ENCODE peak calls at places on chromosomes 7 and 10, in four cellular contexts. Y is GM06990; S is HFF-Myc; V is activated CD8-positive, alpha-beta T cell treated with anti-CD3 and anti-CD28 coated beads for 36 hours. N is an unnamed sample.

GRCh38 chr7:66281678-66282593 is 76.8 kb downstream of the TPST1 start:
- DNase-seq in V (no peak), S (peak), Y (no peak), N (no peak)

GRCh38 chr7:142445019-142445686 is 187.3 kb upstream of the PRSS58 start:
- DNase-seq in V (peak), Y (no peak), S (no peak), N (no peak)

GRCh38 chr10:6204063-6204340 is 1.3 kb downstream of the PFKFB3 start:
- DNase-seq in V (peak), Y (peak), S (no peak), N (no peak)

GRCh38 chr7:108146070-108146842 is 16.1 kb upstream of the LAMB4 start:
- DNase-seq in S (peak), Y (peak), V (peak), N (peak)

GRCh38 chr7:25891591-25891990 is 260.4 kb upstream of the NFE2L3 start:
- DNase-seq in Y (no peak), V (no peak), S (no peak), N (no peak)

GRCh38 chr10:56135806-56136205 is 225.3 kb downstream of the ZWINT start:
- DNase-seq in Y (no peak), V (no peak), S (no peak), N (no peak)

GRCh38 chr10:22345301-22346086 is at the start of gene SPAG6:
- DNase-seq in S (no peak), Y (no peak), V (peak), N (peak)

GRCh38 chr10:76456190-76456589 is 1024.8 kb downstream of the LRMDA start:
- DNase-seq in Y (no peak), S (no peak), V (no peak), N (no peak)

GRCh38 chr10:113020838-113021237 is 70.8 kb downstream of the TCF7L2 start:
- DNase-seq in S (no peak), Y (no peak), V (no peak), N (no peak)

GRCh38 chr7:74498996-74499834 is 45.5 kb downstream of the GTF2IRD1 start:
- DNase-seq in S (no peak), V (no peak), Y (no peak), N (no peak)

GRCh38 chr10:119413738-119414611 is 128.5 kb downstream of the RGS10 start:
- DNase-seq in S (no peak), V (no peak), Y (no peak), N (no peak)

GRCh38 chr7:64951250-64951848 is 39.5 kb downstream of the ZNF117 start:
- DNase-seq in V (no peak), S (peak), Y (no peak), N (peak)

GRCh38 chr10:126252884-126253612 is 135.2 kb downstream of the ADAM12 start:
- DNase-seq in Y (no peak), V (no peak), S (peak), N (no peak)

GRCh38 chr10:6023661-6024333 is 38.4 kb downstream of the IL2RA start:
- DNase-seq in Y (no peak), V (no peak), S (no peak), N (no peak)

GRCh38 chr10:61883376-61883997 is 18.0 kb upstream of the ARID5B start:
- DNase-seq in V (no peak), Y (no peak), S (no peak), N (no peak)

GRCh38 chr10:61878411-61879051 is 23.0 kb upstream of the ARID5B start:
- DNase-seq in S (no peak), Y (no peak), V (no peak), N (no peak)

GRCh38 chr10:61877882-61878281 is 23.6 kb upstream of the ARID5B start:
- DNase-seq in S (no peak), V (no peak), Y (no peak), N (no peak)

GRCh38 chr10:61887772-61888171 is 13.7 kb upstream of the ARID5B start:
- DNase-seq in V (no peak), Y (no peak), S (no peak), N (no peak)

DNA sequence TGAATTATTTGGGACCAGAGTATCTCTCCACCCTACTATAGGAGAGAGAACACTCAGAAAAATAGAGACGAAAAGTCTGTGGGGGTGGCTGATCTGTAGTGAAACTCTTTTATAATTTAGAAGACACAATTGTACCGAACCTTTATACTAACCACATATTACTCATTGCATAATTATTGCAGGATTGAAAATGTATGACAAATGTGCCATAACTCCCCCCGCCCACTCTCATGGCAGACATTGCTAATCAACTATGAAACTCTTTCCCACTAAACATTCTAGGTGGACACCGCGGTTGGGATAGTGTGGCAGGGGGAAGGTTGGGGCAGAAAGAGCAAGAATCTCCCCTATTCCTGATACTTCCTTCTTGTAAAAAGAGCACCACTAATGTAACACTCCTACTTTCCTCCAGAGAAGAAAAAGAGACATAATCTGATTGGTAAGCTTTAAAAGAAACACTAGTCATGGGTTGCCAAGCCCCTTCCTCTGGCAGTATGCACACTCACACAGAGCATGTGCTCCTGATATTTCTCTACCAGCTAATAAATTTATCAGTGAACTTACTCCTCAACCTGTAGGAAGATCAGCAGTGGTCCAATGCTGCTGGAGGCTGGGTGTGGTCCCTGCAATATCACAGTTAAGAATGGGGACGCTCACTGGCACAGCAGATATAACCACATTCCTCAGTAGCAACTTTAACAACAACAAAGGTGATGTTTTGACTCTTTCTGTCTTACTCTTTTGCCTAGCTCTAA is 18.7 kb upstream of the ARID5B start:
- DNase-seq in Y (no peak), S (no peak), V (peak), N (no peak)
- TF ChIP-seq CTCF in Y (no peak), S (no peak), V (no peak), N (no peak)

GRCh38 chr7:124762611-124763143 is 2.9 kb downstream of the GPR37 start:
- DNase-seq in Y (no peak), S (no peak), V (no peak), N (no peak)

GRCh38 chr7:124764071-124764846 is 1.3 kb downstream of the GPR37 start:
- DNase-seq in Y (no peak), S (no peak), V (no peak), N (peak)

GRCh38 chr7:124768525-124768924 is 2.9 kb upstream of the GPR37 start:
- DNase-seq in V (no peak), Y (no peak), S (no peak), N (no peak)

GRCh38 chr7:124764847-124765400 is 668 bp downstream of the GPR37 start:
- DNase-seq in Y (peak), S (no peak), V (peak), N (peak)

DNA sequence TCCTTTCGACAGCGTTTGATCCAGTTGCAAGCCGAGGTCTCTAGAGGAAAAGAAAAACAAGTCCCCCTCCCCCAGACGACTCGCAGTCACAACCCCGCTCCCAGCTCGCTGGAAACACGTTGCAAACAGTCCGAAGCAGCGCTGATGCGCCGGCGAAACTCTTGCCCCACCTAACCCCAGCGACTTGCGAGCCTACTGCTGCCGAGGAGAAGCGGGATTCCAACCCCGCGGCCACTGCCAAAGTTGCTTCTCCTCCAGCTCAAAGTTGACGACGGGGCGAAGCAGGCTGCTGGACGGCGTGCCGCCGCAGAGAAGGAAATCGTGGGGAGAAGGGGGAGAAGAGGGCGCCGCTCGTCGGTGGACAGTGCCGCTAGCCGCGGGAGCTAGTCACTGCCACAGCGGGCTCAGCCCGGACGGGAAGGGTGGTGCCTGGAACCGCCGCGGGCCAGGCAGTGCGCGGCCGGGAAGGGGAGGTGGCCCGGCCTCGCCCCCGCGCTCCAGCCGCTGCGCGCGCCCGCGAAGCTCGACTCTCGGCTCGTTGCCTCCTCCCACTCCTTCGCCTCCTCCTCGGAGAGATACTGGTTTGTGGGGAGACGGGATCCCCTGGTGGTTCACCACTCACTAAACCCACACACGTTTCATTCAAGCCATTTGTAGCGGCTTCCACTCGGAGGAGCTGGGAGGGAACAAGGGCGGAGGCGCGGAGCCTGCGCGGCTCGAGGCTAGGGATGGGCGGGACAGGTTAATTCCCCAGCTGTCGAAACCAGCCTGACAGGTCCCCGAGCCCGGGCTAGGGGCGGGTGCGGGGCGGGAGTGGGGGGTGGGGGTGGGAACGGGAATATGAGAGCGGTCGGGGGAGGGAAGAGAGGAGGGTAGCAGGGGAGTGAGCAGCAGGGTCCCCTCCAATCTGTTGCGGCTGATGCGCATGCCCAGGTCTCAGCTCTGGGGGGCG is at the start of gene GPR37:
- DNase-seq in Y (peak), V (peak), S (peak), N (peak)
- TF ChIP-seq CTCF in Y (no peak), V (no peak), S (peak), N (no peak)

GRCh38 chr10:8312079-8312478 is 257.6 kb downstream of the GATA3 start:
- DNase-seq in S (no peak), Y (no peak), V (peak), N (no peak)
- TF ChIP-seq CTCF in S (no peak), Y (no peak), V (no peak), N (no peak)

DNA sequence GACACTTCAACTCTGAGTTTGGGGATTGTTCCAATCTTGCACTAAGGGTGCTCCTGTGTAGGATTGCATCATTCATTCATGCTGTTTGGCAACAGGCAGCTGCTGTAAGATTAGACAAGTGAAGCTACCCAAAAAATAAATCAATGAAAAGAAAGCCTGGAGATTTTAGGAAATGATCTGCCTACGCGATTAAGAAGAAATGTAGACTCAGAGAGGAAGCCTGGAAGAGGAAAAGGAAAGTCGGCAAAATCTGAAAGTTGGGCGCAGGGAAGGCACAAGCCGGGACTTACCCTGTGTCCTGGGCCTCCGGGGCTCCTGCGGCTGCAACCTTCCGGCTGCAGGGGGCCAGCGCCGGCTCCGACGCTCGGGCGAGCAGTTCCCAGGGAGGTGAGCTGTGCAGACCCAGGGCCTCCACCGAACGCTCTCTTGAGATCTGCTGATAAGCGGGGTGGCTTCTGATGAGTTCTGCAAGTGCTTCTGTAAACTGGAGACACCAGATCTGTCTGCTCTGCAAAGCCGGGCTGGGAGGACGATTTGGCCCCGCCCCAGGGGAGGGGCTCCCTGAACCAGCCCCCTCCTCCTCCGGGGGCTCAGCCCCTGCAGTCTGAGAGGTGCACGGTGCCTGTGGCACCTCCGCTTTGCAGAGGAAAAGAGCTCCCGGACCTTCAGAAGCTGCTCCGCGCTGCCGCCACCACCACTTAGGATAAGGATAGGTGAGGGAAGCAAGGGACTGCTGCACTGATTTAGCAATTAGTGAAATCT is 17.4 kb downstream of the PSPH start:
- DNase-seq in Y (peak), S (peak), V (peak), N (peak)
- TF ChIP-seq CTCF in Y (peak), S (peak), V (no peak), N (no peak)

GRCh38 chr10:125159932-125160855 is at the start of gene CTBP2:
- DNase-seq in Y (no peak), V (no peak), S (no peak), N (no peak)

GRCh38 chr10:125159486-125159931 is 854 bp downstream of the CTBP2 start:
- DNase-seq in V (no peak), S (no peak), Y (no peak), N (no peak)

GRCh38 chr10:125160856-125161569 is 650 bp upstream of the CTBP2 start:
- DNase-seq in S (peak), Y (peak), V (peak), N (peak)

GRCh38 chr10:125162181-125162906 is 2.0 kb upstream of the CTBP2 start:
- DNase-seq in S (no peak), V (no peak), Y (no peak), N (no peak)

DNA sequence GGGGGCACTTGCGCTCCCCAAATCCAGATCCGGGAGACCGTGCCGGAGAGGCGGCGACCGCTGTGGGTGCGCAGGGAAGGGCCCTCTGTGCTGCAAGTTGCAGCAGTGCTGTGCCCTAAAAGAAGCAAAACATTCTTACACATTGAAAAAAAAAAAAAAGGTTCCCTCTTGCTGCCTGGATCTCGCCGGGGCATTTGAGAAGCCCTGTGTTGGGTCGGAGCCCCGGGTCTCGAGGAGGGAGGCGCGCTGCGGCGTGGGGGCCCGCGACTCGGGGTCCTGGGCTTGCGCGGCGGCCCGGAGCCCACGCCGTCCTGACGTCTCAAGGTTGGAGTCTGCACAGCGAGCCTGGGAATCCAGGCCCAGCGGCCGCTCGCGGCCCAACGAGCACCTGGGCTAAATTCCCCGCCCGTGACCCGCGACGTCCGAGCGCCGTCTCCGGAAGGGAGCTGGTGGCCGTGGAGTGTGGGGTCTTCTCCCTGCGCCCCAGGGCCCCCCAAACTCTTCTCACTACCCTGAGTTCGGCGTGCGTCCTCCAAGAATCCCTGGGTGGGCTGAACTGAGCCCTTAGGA is 1.3 kb upstream of the CTBP2 start:
- DNase-seq in Y (no peak), V (no peak), S (no peak), N (peak)
- TF ChIP-seq CTCF in Y (peak), V (no peak), S (no peak), N (no peak)

DNA sequence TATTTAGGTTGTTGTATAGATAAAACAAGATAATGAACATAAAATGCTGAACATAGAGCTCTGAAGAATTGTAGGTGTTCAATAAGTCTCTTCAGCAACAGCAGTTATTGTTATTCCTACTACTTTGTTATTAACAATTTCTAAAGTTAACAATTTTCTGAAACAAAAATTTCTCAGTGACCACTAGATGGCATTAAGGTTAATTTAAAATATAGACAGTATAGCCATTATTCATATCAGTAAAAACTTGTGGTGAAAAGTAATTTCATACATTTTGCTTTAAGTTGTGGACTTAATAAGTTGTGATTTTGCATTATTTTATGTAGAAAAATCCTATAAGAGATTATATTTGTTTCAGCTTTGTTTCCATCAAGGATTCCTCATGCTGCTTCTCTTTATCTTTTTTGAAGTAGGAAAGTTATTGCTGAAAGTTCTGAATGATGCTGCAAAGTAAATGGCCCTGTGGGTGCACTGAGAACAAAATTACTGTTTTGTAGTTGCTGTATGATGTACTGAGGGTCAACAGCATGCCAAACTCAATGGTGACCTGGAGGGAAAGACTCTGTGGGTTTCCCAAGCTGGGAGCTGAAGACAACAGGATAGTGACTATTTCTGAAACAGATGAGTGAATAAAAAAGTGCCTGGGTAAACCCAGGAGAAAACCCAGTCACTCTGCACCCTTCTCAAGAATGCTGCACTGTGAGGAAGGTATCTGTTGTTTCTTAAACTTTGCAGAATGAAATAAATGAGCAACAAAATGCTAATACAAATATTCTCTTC is 253.6 kb downstream of the KIF20B start:
- DNase-seq in V (no peak), Y (no peak), S (no peak), N (peak)
- TF ChIP-seq CTCF in V (peak), Y (peak), S (no peak), N (peak)

GRCh38 chr7:132154248-132154647 is 422.0 kb downstream of the PLXNA4 start:
- DNase-seq in Y (no peak), S (no peak), V (no peak), N (no peak)
- TF ChIP-seq CTCF in Y (no peak), S (no peak), V (no peak), N (no peak)